ENCODE peak calls at places on chromosomes 6 and 20, in six cellular contexts. Q, G, E, V, Y and N are unnamed samples.

GRCh38 chr6:154791561-154792317 is 58.5 kb downstream of the SCAF8 start:
- DNase-seq in Q (peak; percentile 53), G (no peak), E (no peak), V (no peak), Y (no peak), N (no peak)

GRCh38 chr6:160374836-160375560 is 26.8 kb downstream of the SLC22A3 start:
- DNase-seq in Q (no peak), G (peak; percentile 75), E (no peak), V (no peak), Y (no peak), N (no peak)

GRCh38 chr6:62999796-63000195 is 211.5 kb upstream of the FKBP1C start:
- DNase-seq in Q (no peak), G (no peak), E (no peak), V (no peak), Y (no peak), N (no peak)

GRCh38 chr20:50438986-50439407 is 71.2 kb upstream of the PTPN1 start:
- DNase-seq in Q (peak; percentile 91), G (no peak), E (no peak), V (peak; percentile 89), Y (no peak), N (no peak)

GRCh38 chr20:9508696-9509178 is 5.7 kb upstream of the LAMP5 start:
- DNase-seq in Q (no peak), G (no peak), E (no peak), V (no peak), Y (no peak), N (no peak)

GRCh38 chr6:144284753-144285547 is at the start of gene UTRN:
- DNase-seq in Q (peak; percentile 89), G (peak; percentile 32), E (peak; percentile 67), V (peak; percentile 57), Y (peak; percentile 60), N (peak; percentile 70)

GRCh38 chr6:130843575-130844320 is 16.5 kb downstream of the SMLR1 start:
- DNase-seq in Q (peak; percentile 35), G (peak; percentile 46), E (peak; percentile 11), V (peak; percentile 29), Y (no peak), N (peak; percentile 71)

GRCh38 chr6:33277663-33278391 is 904 bp downstream of the B3GALT4 start:
- DNase-seq in Q (no peak), G (no peak), E (no peak), V (no peak), Y (no peak), N (no peak)

GRCh38 chr6:18263561-18264337 is 581 bp downstream of the DEK start:
- DNase-seq in Q (peak; percentile 58), G (no peak), E (peak; percentile 28), V (peak; percentile 34), Y (no peak), N (peak; percentile 73)

GRCh38 chr6:68726307-68726706 is 91.2 kb downstream of the ADGRB3 start:
- DNase-seq in Q (no peak), G (no peak), E (no peak), V (no peak), Y (no peak), N (no peak)

GRCh38 chr6:148932208-148932607 is 185.4 kb downstream of the UST start:
- DNase-seq in Q (no peak), G (no peak), E (no peak), V (no peak), Y (no peak), N (no peak)

GRCh38 chr20:56393653-56394052 is 1.2 kb downstream of the CSTF1 start:
- DNase-seq in Q (no peak), G (no peak), E (no peak), V (no peak), Y (no peak), N (no peak)

GRCh38 chr6:112795316-112795715 is 448.2 kb downstream of the RFPL4B start:
- DNase-seq in Q (no peak), G (no peak), E (no peak), V (no peak), Y (no peak), N (peak; percentile 90)

GRCh38 chr20:61925555-61926252 is 140.0 kb downstream of the TAF4 start:
- DNase-seq in Q (no peak), G (no peak), E (no peak), V (peak; percentile 35), Y (peak; percentile 6), N (peak; percentile 16)

GRCh38 chr20:58647814-58648501 is 3.1 kb upstream of the STX16 start:
- DNase-seq in Q (peak; percentile 20), G (no peak), E (no peak), V (no peak), Y (peak; percentile 42), N (no peak)

GRCh38 chr6:1240766-1241165 is 71.1 kb upstream of the FOXQ1 start:
- DNase-seq in Q (peak; percentile 30), G (no peak), E (no peak), V (peak; percentile 16), Y (no peak), N (no peak)

GRCh38 chr20:47418061-47418616 is 61.6 kb upstream of the ZMYND8 start:
- DNase-seq in Q (no peak), G (no peak), E (no peak), V (no peak), Y (no peak), N (no peak)

GRCh38 chr20:20664795-20665194 is 47.6 kb downstream of the RALGAPA2 start:
- DNase-seq in Q (peak; percentile 5), G (peak; percentile 49), E (no peak), V (peak; percentile 77), Y (no peak), N (peak; percentile 66)

GRCh38 chr6:31462964-31463940 is 34.7 kb upstream of the MICB start:
- DNase-seq in Q (peak; percentile 24), G (peak; percentile 65), E (no peak), V (peak; percentile 86), Y (no peak), N (peak; percentile 89)

GRCh38 chr20:34636648-34637047 is 40.2 kb downstream of the PIGU start:
- DNase-seq in Q (no peak), G (no peak), E (no peak), V (no peak), Y (no peak), N (no peak)

GRCh38 chr6:87115402-87116135 is 20.7 kb upstream of the CGA start:
- DNase-seq in Q (no peak), G (no peak), E (no peak), V (no peak), Y (no peak), N (no peak)

GRCh38 chr20:3674447-3674846 is 7.4 kb downstream of the ADAM33 start:
- DNase-seq in Q (no peak), G (no peak), E (no peak), V (no peak), Y (no peak), N (no peak)

GRCh38 chr6:108684809-108685329 is 124.2 kb downstream of the FOXO3 start:
- DNase-seq in Q (peak; percentile 39), G (peak; percentile 91), E (no peak), V (no peak), Y (no peak), N (no peak)

GRCh38 chr20:44642203-44643153 is 9.0 kb downstream of the ADA start:
- DNase-seq in Q (peak; percentile 89), G (no peak), E (peak; percentile 24), V (peak; percentile 77), Y (peak; percentile 58), N (peak; percentile 40)